ENCODE peak calls at places on chromosomes 5 and 9, in six cellular contexts. N, L, E, D, W and U are unnamed samples.

GRCh38 chr9:126499005-126499910 is 114.5 kb upstream of the LMX1B start:
- DNase-seq in E (peak; percentile 56), N (peak; percentile 68), L (no peak), W (no peak), D (no peak), U (peak; percentile 20)

GRCh38 chr5:16548812-16549211 is 68.0 kb downstream of the RETREG1 start:
- DNase-seq in L (no peak), W (no peak), N (no peak), D (no peak), E (no peak), U (no peak)

GRCh38 chr5:137250421-137250820 is 248.7 kb downstream of the SPOCK1 start:
- DNase-seq in D (no peak), E (no peak), L (no peak), N (no peak), W (no peak), U (no peak)

GRCh38 chr9:2262809-2263510 is 247.8 kb downstream of the SMARCA2 start:
- DNase-seq in E (no peak), N (no peak), D (no peak), W (no peak), L (no peak), U (no peak)

GRCh38 chr5:159034083-159034824 is 65.5 kb downstream of the EBF1 start:
- DNase-seq in N (no peak), D (no peak), W (no peak), L (no peak), E (no peak), U (no peak)

GRCh38 chr5:93800988-93801811 is 59.8 kb upstream of the POU5F2 start:
- DNase-seq in D (no peak), E (no peak), L (no peak), N (peak; percentile 83), W (peak; percentile 66), U (no peak)

GRCh38 chr9:115691686-115692085 is 461.9 kb upstream of the PAPPA start:
- DNase-seq in W (no peak), E (no peak), D (no peak), N (no peak), L (no peak), U (no peak)

GRCh38 chr5:89228355-89228754 is 345.4 kb upstream of the MEF2C start:
- DNase-seq in L (no peak), W (no peak), E (no peak), D (no peak), N (no peak), U (no peak)

GRCh38 chr9:127875306-127875966 is 2.0 kb downstream of the AK1 start:
- DNase-seq in D (no peak), E (no peak), W (no peak), L (no peak), N (no peak), U (no peak)

GRCh38 chr5:157387683-157388093 is 72.3 kb upstream of the NIPAL4 start:
- DNase-seq in D (no peak), L (no peak), N (no peak), E (no peak), W (peak; percentile 38), U (no peak)

GRCh38 chr9:133718533-133719315 is 19.4 kb downstream of the SARDH start:
- DNase-seq in L (no peak), D (no peak), W (no peak), N (no peak), E (no peak), U (no peak)

GRCh38 chr5:67095346-67095871 is 101.2 kb downstream of the CD180 start:
- DNase-seq in N (peak; percentile 18), W (no peak), D (peak; percentile 73), L (no peak), E (peak; percentile 63), U (peak; percentile 72)

GRCh38 chr9:129482521-129483466 is 138.1 kb downstream of the C9orf50 start:
- DNase-seq in E (peak; percentile 92), W (no peak), N (peak; percentile 75), L (no peak), D (peak; percentile 78), U (peak; percentile 85)

DNA sequence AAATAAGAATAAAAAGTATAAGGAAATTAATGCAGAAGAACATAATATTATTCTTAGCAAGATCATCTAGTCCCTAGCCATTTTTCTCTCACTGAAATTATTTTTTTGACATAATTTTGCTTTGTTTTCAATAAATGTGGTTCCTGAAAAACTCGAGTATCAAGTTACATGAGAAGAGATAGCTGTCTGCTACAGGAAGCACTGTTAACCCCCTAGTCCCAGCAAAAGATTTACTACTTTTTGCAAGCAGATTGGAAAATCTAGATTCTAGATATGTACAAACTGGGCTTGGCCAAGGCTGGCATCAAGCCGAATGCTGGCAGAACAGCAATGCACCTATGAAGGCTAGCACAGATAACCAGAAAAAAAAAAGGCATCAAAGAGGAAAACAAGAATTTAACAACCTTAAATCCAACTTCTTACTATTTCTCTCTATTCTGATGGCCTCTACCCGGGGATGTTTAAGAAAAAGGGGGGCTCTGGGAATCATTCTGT is 21.9 kb upstream of the ISCA1 start:
- DNase-seq in D (no peak), W (no peak), L (no peak), E (peak; percentile 38), N (no peak), U (no peak)
- H3K36me3 ChIP-seq in D (peaks cover 87% of the 10 kb centered on the region), W (peaks cover 51% of the 10 kb centered on the region), L (peaks cover 7% of the 10 kb centered on the region), E (peaks cover 100% of the 10 kb centered on the region), N (peaks cover 9% of the 10 kb centered on the region), U (peaks cover 81% of the 10 kb centered on the region)

DNA sequence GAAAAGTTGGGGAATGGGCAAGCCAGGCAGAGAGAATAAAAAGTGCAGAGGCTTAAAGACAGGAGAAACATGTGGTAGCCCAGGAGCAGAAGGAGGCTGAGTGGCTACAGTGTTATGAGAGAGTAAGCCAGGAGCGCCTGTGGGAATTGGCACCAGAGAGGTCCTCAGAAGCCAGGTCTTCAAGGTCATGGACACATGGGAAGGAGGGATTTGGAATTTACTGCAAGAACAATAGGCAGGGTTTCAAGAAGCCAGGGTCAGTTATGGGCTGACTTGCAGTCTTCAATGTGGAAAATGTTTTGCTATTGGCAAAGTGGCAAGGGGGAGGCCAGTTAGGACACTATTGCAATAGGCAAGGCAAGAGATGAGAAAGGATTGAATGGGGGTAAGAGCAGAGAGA is 29.3 kb downstream of the ERAP1 start:
- DNase-seq in W (no peak), E (no peak), N (no peak), L (no peak), D (no peak), U (no peak)
- TF ChIP-seq POLR2AphosphoS5 in W (no peak), E (no peak), N (no peak), L (no peak), D (no peak), U (no peak)

GRCh38 chr9:92720209-92720765 is 44.3 kb downstream of the BICD2 start:
- DNase-seq in N (no peak), L (no peak), D (peak; percentile 20), W (no peak), E (no peak), U (no peak)
- H3K36me3 ChIP-seq in N (peaks cover 11% of the 10 kb centered on the region), L (peaks cover 21% of the 10 kb centered on the region), D (peaks cover 70% of the 10 kb centered on the region), W (peaks cover 26% of the 10 kb centered on the region), E (peaks cover 84% of the 10 kb centered on the region), U (no peaks in the 10 kb centered on the region)

GRCh38 chr9:97980918-97981827 is 2.0 kb upstream of the ANP32B start:
- DNase-seq in D (no peak), W (no peak), L (no peak), N (no peak), E (no peak), U (peak; percentile 28)
- TF ChIP-seq POLR2AphosphoS5 in D (no peak), W (peak; percentile 36), L (no peak), N (no peak), E (no peak), U (peak; percentile 41)

DNA sequence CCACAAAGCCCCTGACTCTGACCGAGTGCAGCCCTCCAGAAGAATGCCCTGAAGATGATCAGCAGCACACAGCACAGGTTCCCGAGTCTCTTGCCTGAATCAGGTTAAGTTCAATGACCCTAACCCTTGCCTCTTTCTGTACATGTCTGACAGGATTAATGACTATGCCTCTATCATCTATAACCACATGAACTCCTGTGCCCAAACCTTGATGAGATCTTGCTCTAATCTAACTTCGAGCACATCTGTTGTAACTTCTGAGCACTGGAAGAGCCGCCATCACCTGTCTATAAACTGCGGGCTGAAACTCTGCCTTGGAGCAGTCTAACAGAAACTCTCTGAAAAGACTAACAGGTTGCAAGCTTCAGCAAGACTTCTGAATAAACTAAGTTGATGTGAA is 44.6 kb downstream of the SERINC5 start:
- DNase-seq in N (no peak), L (no peak), D (no peak), E (no peak), W (no peak), U (no peak)
- H3K36me3 ChIP-seq in N (no peaks in the 10 kb centered on the region), L (no peaks in the 10 kb centered on the region), D (no peaks in the 10 kb centered on the region), E (no peaks in the 10 kb centered on the region), W (no peaks in the 10 kb centered on the region), U (no peaks in the 10 kb centered on the region)

GRCh38 chr5:136132557-136133415 is at the start of gene SMAD5:
- DNase-seq in D (peak; percentile 96), L (peak; percentile 88), W (peak; percentile 86), E (peak; percentile 96), N (peak; percentile 95), U (peak; percentile 96)
- TF ChIP-seq POLR2AphosphoS5 in D (peak; percentile 85), L (peak; percentile 84), W (peak; percentile 79), E (peak; percentile 95), N (peak; percentile 88), U (peak; percentile 91)

DNA sequence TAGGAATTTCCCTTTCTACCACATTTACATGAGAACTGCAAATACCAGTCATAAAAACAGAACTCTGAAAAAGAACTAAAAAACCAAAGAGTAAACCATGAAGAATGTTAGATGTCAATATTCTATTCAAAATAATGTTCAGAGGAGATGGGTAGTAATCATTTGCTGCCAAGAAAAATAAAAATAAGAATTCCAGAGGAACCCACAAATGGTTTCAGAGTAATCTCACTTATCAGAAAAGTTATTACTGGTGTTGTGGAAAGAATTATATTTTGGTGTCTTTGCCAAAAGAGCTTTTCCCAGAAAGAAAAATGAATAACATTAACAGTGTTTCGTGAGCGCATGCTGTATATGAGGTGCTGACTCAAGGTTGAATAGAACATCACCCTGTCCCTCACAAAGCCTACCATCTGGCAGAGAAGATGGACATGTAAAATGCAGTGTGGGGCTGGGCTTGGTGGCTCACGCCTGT is 35.6 kb downstream of the GPR21 start:
- DNase-seq in L (no peak), N (no peak), D (no peak), E (no peak), W (no peak), U (no peak)
- H3K36me3 ChIP-seq in L (peaks cover 8% of the 10 kb centered on the region), N (peaks cover 19% of the 10 kb centered on the region), D (peaks cover 11% of the 10 kb centered on the region), E (peaks cover 76% of the 10 kb centered on the region), W (peaks cover 13% of the 10 kb centered on the region), U (peaks cover 24% of the 10 kb centered on the region)

DNA sequence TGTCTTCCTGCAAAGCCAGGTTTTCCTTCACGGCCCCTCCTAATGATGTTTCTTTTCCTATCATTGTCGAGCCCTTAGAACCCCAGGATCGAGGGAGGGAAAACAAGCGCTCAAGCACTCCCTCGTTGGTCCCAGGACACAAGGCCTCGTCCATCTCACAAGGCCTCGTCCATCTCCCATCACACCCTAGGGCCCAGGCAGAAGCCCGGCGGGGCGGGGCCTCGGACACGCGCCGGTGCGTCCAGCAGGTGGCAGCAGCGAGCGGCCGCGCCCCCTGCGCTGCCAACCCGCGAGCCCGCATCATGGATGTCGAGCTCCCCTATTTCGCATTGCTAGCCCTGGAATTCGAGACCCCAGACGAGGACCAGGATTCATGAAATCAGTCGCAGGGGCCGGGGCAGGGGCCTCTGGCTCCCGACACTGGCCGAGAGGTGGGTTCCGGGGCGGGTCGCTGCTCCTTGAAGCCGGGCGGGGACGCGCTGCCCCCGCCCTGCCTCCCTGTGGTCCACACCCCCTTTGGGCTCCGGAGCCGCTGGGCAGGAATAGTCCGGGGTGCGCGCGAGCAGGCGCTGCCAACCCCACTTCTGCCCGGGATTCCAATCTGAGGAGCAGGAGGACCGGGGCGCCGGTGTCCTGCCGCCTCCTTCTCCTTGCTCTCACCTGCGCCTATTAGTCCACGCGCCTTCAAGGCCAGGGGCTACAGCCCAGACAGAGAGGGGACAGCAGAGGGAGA is at the start of gene ABLIM3:
- DNase-seq in L (peak; percentile 29), D (peak; percentile 79), E (peak; percentile 69), N (peak; percentile 76), W (no peak), U (peak; percentile 60)
- TF ChIP-seq POLR2AphosphoS5 in L (no peak), D (peak; percentile 4), E (no peak), N (no peak), W (no peak), U (no peak)

GRCh38 chr5:134577022-134577795 is 51.7 kb downstream of the JADE2 start:
- DNase-seq in D (no peak), N (no peak), L (no peak), W (no peak), E (no peak), U (no peak)
- H3K36me3 ChIP-seq in D (peaks cover 74% of the 10 kb centered on the region), N (peaks cover 4% of the 10 kb centered on the region), L (peaks cover 17% of the 10 kb centered on the region), W (peaks cover 2% of the 10 kb centered on the region), E (peaks cover 96% of the 10 kb centered on the region), U (no peaks in the 10 kb centered on the region)